ENCODE peak calls at places on chromosomes 1 and 21, in ten cellular contexts. One of them, this sample, is unnamed.

GRCh38 chr21:33971492-33972013 is 55.9 kb upstream of the ATP5PO start:
- DNase-seq in left lung: no peak
- DNase-seq in epithelial cell of esophagus: peak
- DNase-seq in HL-60: no peak
- DNase-seq in AG10803: peak
- DNase-seq in left ventricle myocardium inferior: no peak
- DNase-seq in A549: no peak
- DNase-seq in transverse colon: no peak
- DNase-seq in IMR-90: peak
- DNase-seq in AG09319: no peak
- DNase-seq in this sample: no peak

GRCh38 chr21:41419921-41420862 is 5.8 kb upstream of the MX1 start:
- DNase-seq in left lung: peak
- DNase-seq in epithelial cell of esophagus: peak
- DNase-seq in HL-60: peak
- DNase-seq in AG10803: peak
- DNase-seq in left ventricle myocardium inferior: peak
- DNase-seq in A549: peak
- DNase-seq in transverse colon: peak
- DNase-seq in IMR-90: peak
- DNase-seq in AG09319: peak
- DNase-seq in this sample: peak

GRCh38 chr1:225655509-225656258 is 2.8 kb upstream of the ENAH start:
- DNase-seq in left lung: no peak
- DNase-seq in epithelial cell of esophagus: peak
- DNase-seq in HL-60: no peak
- DNase-seq in AG10803: peak
- DNase-seq in left ventricle myocardium inferior: peak
- DNase-seq in A549: peak
- DNase-seq in transverse colon: peak
- DNase-seq in IMR-90: peak
- DNase-seq in AG09319: peak
- DNase-seq in this sample: no peak

GRCh38 chr1:111769517-111770146 is 13.9 kb downstream of the DDX20 start:
- DNase-seq in left lung: no peak
- DNase-seq in epithelial cell of esophagus: peak
- DNase-seq in HL-60: peak
- DNase-seq in AG10803: peak
- DNase-seq in left ventricle myocardium inferior: no peak
- DNase-seq in A549: peak
- DNase-seq in transverse colon: peak
- DNase-seq in IMR-90: peak
- DNase-seq in AG09319: peak
- DNase-seq in this sample: no peak

GRCh38 chr1:112359961-112360767 is 35.9 kb upstream of the CTTNBP2NL start:
- DNase-seq in left lung: peak
- DNase-seq in epithelial cell of esophagus: peak
- DNase-seq in HL-60: no peak
- DNase-seq in AG10803: peak
- DNase-seq in left ventricle myocardium inferior: peak
- DNase-seq in A549: no peak
- DNase-seq in transverse colon: peak
- DNase-seq in IMR-90: peak
- DNase-seq in AG09319: peak
- DNase-seq in this sample: peak

GRCh38 chr1:77817368-77818209 is 38.1 kb downstream of the MIGA1 start:
- DNase-seq in left lung: no peak
- DNase-seq in epithelial cell of esophagus: no peak
- DNase-seq in HL-60: no peak
- DNase-seq in AG10803: no peak
- DNase-seq in left ventricle myocardium inferior: no peak
- DNase-seq in A549: no peak
- DNase-seq in transverse colon: no peak
- DNase-seq in IMR-90: peak
- DNase-seq in AG09319: no peak
- DNase-seq in this sample: no peak

GRCh38 chr21:44710756-44711326 is 531 bp downstream of the TSPEAR start:
- DNase-seq in left lung: peak
- DNase-seq in epithelial cell of esophagus: peak
- DNase-seq in HL-60: no peak
- DNase-seq in AG10803: no peak
- DNase-seq in left ventricle myocardium inferior: no peak
- DNase-seq in A549: no peak
- DNase-seq in transverse colon: no peak
- DNase-seq in IMR-90: no peak
- DNase-seq in AG09319: no peak
- DNase-seq in this sample: no peak

GRCh38 chr1:18932387-18932786 is 24.1 kb downstream of the IFFO2 start:
- DNase-seq in left lung: peak
- DNase-seq in epithelial cell of esophagus: peak
- DNase-seq in HL-60: no peak
- DNase-seq in AG10803: no peak
- DNase-seq in left ventricle myocardium inferior: no peak
- DNase-seq in A549: no peak
- DNase-seq in transverse colon: no peak
- DNase-seq in IMR-90: peak
- DNase-seq in AG09319: no peak
- DNase-seq in this sample: no peak

GRCh38 chr1:116372651-116373444 is at the start of gene ATP1A1:
- DNase-seq in left lung: peak
- DNase-seq in epithelial cell of esophagus: peak
- DNase-seq in HL-60: peak
- DNase-seq in AG10803: peak
- DNase-seq in left ventricle myocardium inferior: peak
- DNase-seq in A549: peak
- DNase-seq in transverse colon: peak
- DNase-seq in IMR-90: peak
- DNase-seq in AG09319: peak
- DNase-seq in this sample: peak
- TF ChIP-seq CTCF in left lung: no peak
- TF ChIP-seq CTCF in epithelial cell of esophagus: no peak
- TF ChIP-seq CTCF in HL-60: no peak
- TF ChIP-seq CTCF in AG10803: no peak
- TF ChIP-seq CTCF in left ventricle myocardium inferior: peak
- TF ChIP-seq CTCF in A549: no peak
- TF ChIP-seq CTCF in transverse colon: no peak
- TF ChIP-seq CTCF in IMR-90: peak
- TF ChIP-seq CTCF in AG09319: peak
- TF ChIP-seq CTCF in this sample: no peak

GRCh38 chr1:27725374-27726172 is at the start of gene FAM76A:
- DNase-seq in left lung: peak
- DNase-seq in epithelial cell of esophagus: peak
- DNase-seq in HL-60: peak
- DNase-seq in AG10803: peak
- DNase-seq in left ventricle myocardium inferior: peak
- DNase-seq in A549: peak
- DNase-seq in transverse colon: peak
- DNase-seq in IMR-90: peak
- DNase-seq in AG09319: peak
- DNase-seq in this sample: peak
- TF ChIP-seq CTCF in left lung: no peak
- TF ChIP-seq CTCF in epithelial cell of esophagus: peak
- TF ChIP-seq CTCF in HL-60: no peak
- TF ChIP-seq CTCF in AG10803: peak
- TF ChIP-seq CTCF in left ventricle myocardium inferior: peak
- TF ChIP-seq CTCF in A549: peak
- TF ChIP-seq CTCF in transverse colon: peak
- TF ChIP-seq CTCF in IMR-90: peak
- TF ChIP-seq CTCF in AG09319: peak
- TF ChIP-seq CTCF in this sample: peak

GRCh38 chr1:153655333-153655732 is 3.2 kb upstream of the SNAPIN start:
- DNase-seq in left lung: no peak
- DNase-seq in epithelial cell of esophagus: peak
- DNase-seq in HL-60: no peak
- DNase-seq in AG10803: no peak
- DNase-seq in left ventricle myocardium inferior: no peak
- DNase-seq in A549: no peak
- DNase-seq in transverse colon: no peak
- DNase-seq in IMR-90: no peak
- DNase-seq in AG09319: no peak
- DNase-seq in this sample: no peak

GRCh38 chr1:153659175-153659534 is 652 bp downstream of the SNAPIN start:
- DNase-seq in left lung: no peak
- DNase-seq in epithelial cell of esophagus: no peak
- DNase-seq in HL-60: no peak
- DNase-seq in AG10803: no peak
- DNase-seq in left ventricle myocardium inferior: no peak
- DNase-seq in A549: no peak
- DNase-seq in transverse colon: no peak
- DNase-seq in IMR-90: no peak
- DNase-seq in AG09319: no peak
- DNase-seq in this sample: no peak

GRCh38 chr1:153661111-153661708 is 2.7 kb downstream of the SNAPIN start:
- DNase-seq in left lung: no peak
- DNase-seq in epithelial cell of esophagus: no peak
- DNase-seq in HL-60: no peak
- DNase-seq in AG10803: peak
- DNase-seq in left ventricle myocardium inferior: no peak
- DNase-seq in A549: no peak
- DNase-seq in transverse colon: no peak
- DNase-seq in IMR-90: no peak
- DNase-seq in AG09319: no peak
- DNase-seq in this sample: no peak

GRCh38 chr1:153659656-153660055 is 1.2 kb downstream of the SNAPIN start:
- DNase-seq in left lung: no peak
- DNase-seq in epithelial cell of esophagus: no peak
- DNase-seq in HL-60: no peak
- DNase-seq in AG10803: no peak
- DNase-seq in left ventricle myocardium inferior: no peak
- DNase-seq in A549: no peak
- DNase-seq in transverse colon: no peak
- DNase-seq in IMR-90: no peak
- DNase-seq in AG09319: no peak
- DNase-seq in this sample: no peak

GRCh38 chr1:153658400-153659174 is at the start of gene SNAPIN:
- DNase-seq in left lung: peak
- DNase-seq in epithelial cell of esophagus: peak
- DNase-seq in HL-60: peak
- DNase-seq in AG10803: peak
- DNase-seq in left ventricle myocardium inferior: peak
- DNase-seq in A549: peak
- DNase-seq in transverse colon: peak
- DNase-seq in IMR-90: peak
- DNase-seq in AG09319: peak
- DNase-seq in this sample: peak
- TF ChIP-seq CTCF in left lung: no peak
- TF ChIP-seq CTCF in epithelial cell of esophagus: peak
- TF ChIP-seq CTCF in HL-60: no peak
- TF ChIP-seq CTCF in AG10803: no peak
- TF ChIP-seq CTCF in left ventricle myocardium inferior: peak
- TF ChIP-seq CTCF in A549: no peak
- TF ChIP-seq CTCF in transverse colon: no peak
- TF ChIP-seq CTCF in IMR-90: peak
- TF ChIP-seq CTCF in AG09319: peak
- TF ChIP-seq CTCF in this sample: no peak

GRCh38 chr21:46109251-46110221 is 11.6 kb downstream of the COL6A2 start:
- DNase-seq in left lung: peak
- DNase-seq in epithelial cell of esophagus: no peak
- DNase-seq in HL-60: no peak
- DNase-seq in AG10803: no peak
- DNase-seq in left ventricle myocardium inferior: no peak
- DNase-seq in A549: no peak
- DNase-seq in transverse colon: no peak
- DNase-seq in IMR-90: no peak
- DNase-seq in AG09319: no peak
- DNase-seq in this sample: no peak

GRCh38 chr21:46108827-46109226 is 10.9 kb downstream of the COL6A2 start:
- DNase-seq in left lung: no peak
- DNase-seq in epithelial cell of esophagus: no peak
- DNase-seq in HL-60: no peak
- DNase-seq in AG10803: no peak
- DNase-seq in left ventricle myocardium inferior: no peak
- DNase-seq in A549: no peak
- DNase-seq in transverse colon: no peak
- DNase-seq in IMR-90: no peak
- DNase-seq in AG09319: no peak
- DNase-seq in this sample: no peak

GRCh38 chr21:46111857-46112730 is 14.2 kb downstream of the COL6A2 start:
- DNase-seq in left lung: peak
- DNase-seq in epithelial cell of esophagus: no peak
- DNase-seq in HL-60: no peak
- DNase-seq in AG10803: no peak
- DNase-seq in left ventricle myocardium inferior: no peak
- DNase-seq in A549: no peak
- DNase-seq in transverse colon: peak
- DNase-seq in IMR-90: no peak
- DNase-seq in AG09319: no peak
- DNase-seq in this sample: peak

GRCh38 chr21:46111193-46111571 is 13.3 kb downstream of the COL6A2 start:
- DNase-seq in left lung: peak
- DNase-seq in epithelial cell of esophagus: no peak
- DNase-seq in HL-60: no peak
- DNase-seq in AG10803: no peak
- DNase-seq in left ventricle myocardium inferior: no peak
- DNase-seq in A549: no peak
- DNase-seq in transverse colon: no peak
- DNase-seq in IMR-90: no peak
- DNase-seq in AG09319: no peak
- DNase-seq in this sample: peak

GRCh38 chr21:46110499-46111192 is 12.7 kb downstream of the COL6A2 start:
- DNase-seq in left lung: peak
- DNase-seq in epithelial cell of esophagus: no peak
- DNase-seq in HL-60: no peak
- DNase-seq in AG10803: no peak
- DNase-seq in left ventricle myocardium inferior: peak
- DNase-seq in A549: no peak
- DNase-seq in transverse colon: peak
- DNase-seq in IMR-90: no peak
- DNase-seq in AG09319: no peak
- DNase-seq in this sample: peak
- TF ChIP-seq CTCF in left lung: no peak
- TF ChIP-seq CTCF in epithelial cell of esophagus: no peak
- TF ChIP-seq CTCF in HL-60: no peak
- TF ChIP-seq CTCF in AG10803: peak
- TF ChIP-seq CTCF in left ventricle myocardium inferior: no peak
- TF ChIP-seq CTCF in A549: no peak
- TF ChIP-seq CTCF in transverse colon: no peak
- TF ChIP-seq CTCF in IMR-90: no peak
- TF ChIP-seq CTCF in AG09319: peak
- TF ChIP-seq CTCF in this sample: no peak

DNA sequence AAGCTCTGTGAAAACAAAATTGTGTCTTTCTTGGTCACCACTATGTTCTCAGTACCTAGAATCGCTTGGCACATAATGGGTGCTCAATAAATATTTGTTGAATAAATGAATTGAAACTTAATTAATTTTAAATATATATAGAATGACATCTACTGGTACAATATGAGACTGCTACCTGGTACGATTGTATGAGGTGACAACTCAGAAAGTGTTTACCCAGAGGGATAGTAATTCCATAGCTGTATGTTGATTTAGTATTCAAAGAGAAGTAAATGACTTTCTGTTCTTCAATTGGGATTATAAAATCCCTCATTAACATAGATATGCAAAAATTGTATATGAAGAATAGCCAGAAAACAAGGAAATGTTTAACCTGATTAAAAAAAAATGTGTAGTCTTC is 128.7 kb downstream of the RPS6KC1 start:
- DNase-seq in left lung: no peak
- DNase-seq in epithelial cell of esophagus: no peak
- DNase-seq in HL-60: no peak
- DNase-seq in AG10803: no peak
- DNase-seq in left ventricle myocardium inferior: no peak
- DNase-seq in A549: no peak
- DNase-seq in transverse colon: no peak
- DNase-seq in IMR-90: no peak
- DNase-seq in AG09319: no peak
- DNase-seq in this sample: no peak
- TF ChIP-seq CTCF in left lung: no peak
- TF ChIP-seq CTCF in epithelial cell of esophagus: no peak
- TF ChIP-seq CTCF in HL-60: no peak
- TF ChIP-seq CTCF in AG10803: no peak
- TF ChIP-seq CTCF in left ventricle myocardium inferior: no peak
- TF ChIP-seq CTCF in A549: no peak
- TF ChIP-seq CTCF in transverse colon: no peak
- TF ChIP-seq CTCF in IMR-90: no peak
- TF ChIP-seq CTCF in AG09319: no peak
- TF ChIP-seq CTCF in this sample: no peak